ENCODE peak calls at places on chromosomes 4 and X, in ten cellular contexts. J is endothelial cell, P is coronary artery, X is nephron progenitor cell, M is foreskin fibroblast, V is lower leg skin, G is lower lobe of right lung, I is lung, O is right atrium auricular region, K is ovary. B is an unnamed sample.
A peak's percentile ranks its signal among the peaks of the same experiment; 100 is the strongest.

GRCh38 chr4:151228196-151229119 is 48.5 kb upstream of the PRSS48 start:
- DNase-seq in J (no peak), G (no peak), P (no peak), V (no peak), K (no peak), I (no peak), O (no peak), X (no peak), M (peak; percentile 46), B (no peak)

GRCh38 chrX:69387559-69388487 is 116.3 kb upstream of the NALF2 start:
- DNase-seq in J (peak; percentile 81), P (no peak), G (peak; percentile 45), V (no peak), O (no peak), X (peak; percentile 83), M (peak; percentile 33), K (peak; percentile 64), I (peak; percentile 32), B (peak; percentile 89)

GRCh38 chr4:8910100-8910821 is 38.6 kb upstream of the HMX1 start:
- DNase-seq in X (no peak), G (peak; percentile 41), I (no peak), V (peak; percentile 78), M (no peak), P (peak; percentile 64), J (peak; percentile 3), O (peak; percentile 38), K (peak; percentile 17), B (peak; percentile 6)

GRCh38 chr4:33067221-33067620 is 2347.1 kb downstream of the PCDH7 start:
- DNase-seq in K (no peak), G (no peak), X (no peak), J (no peak), I (no peak), M (peak; percentile 38), P (no peak), V (no peak), O (no peak), B (no peak)

GRCh38 chr4:67714248-67714583 is 13.3 kb upstream of the UBA6 start:
- DNase-seq in V (no peak), J (no peak), X (no peak), I (no peak), P (no peak), K (no peak), M (no peak), O (no peak), G (no peak), B (no peak)

GRCh38 chr4:26023191-26023972 is 109.4 kb downstream of the SMIM20 start:
- DNase-seq in X (no peak), K (no peak), V (peak; percentile 34), M (peak; percentile 65), G (no peak), I (no peak), J (no peak), O (no peak), P (no peak), B (no peak)

GRCh38 chr4:120443111-120443510 is 376.5 kb upstream of the MAD2L1 start:
- DNase-seq in O (no peak), V (no peak), K (no peak), M (peak; percentile 88), P (no peak), X (no peak), J (no peak), I (no peak), G (no peak), B (no peak)

GRCh38 chr4:173930329-173930967 is 353.0 kb downstream of the FBXO8 start:
- DNase-seq in G (no peak), I (no peak), K (no peak), J (no peak), O (no peak), X (no peak), M (no peak), V (no peak), P (no peak), B (no peak)

GRCh38 chr4:110106946-110107325 is 91.5 kb downstream of the ELOVL6 start:
- DNase-seq in G (no peak), K (no peak), V (no peak), I (no peak), O (no peak), J (no peak), X (no peak), P (no peak), M (peak; percentile 65), B (no peak)

GRCh38 chr4:88341227-88342192 is 37.1 kb upstream of the HERC6 start:
- DNase-seq in G (no peak), P (no peak), X (no peak), K (peak; percentile 43), M (peak; percentile 93), O (peak; percentile 61), I (no peak), J (no peak), V (no peak), B (no peak)

GRCh38 chr4:74009307-74009706 is 10.8 kb upstream of the CXCL5 start:
- DNase-seq in J (no peak), O (no peak), P (no peak), G (no peak), X (no peak), V (no peak), I (no peak), M (no peak), K (no peak), B (no peak)

GRCh38 chr4:94714761-94715160 is 43.0 kb upstream of the BMPR1B start:
- DNase-seq in V (no peak), O (no peak), M (peak; percentile 81), P (no peak), K (no peak), J (no peak), G (no peak), X (no peak), I (no peak), B (no peak)

GRCh38 chr4:93827272-93827947 is 1.1 kb upstream of the ATOH1 start:
- DNase-seq in O (no peak), V (no peak), G (no peak), M (no peak), J (peak; percentile 18), K (no peak), I (no peak), X (peak; percentile 41), P (no peak), B (peak; percentile 29)

DNA sequence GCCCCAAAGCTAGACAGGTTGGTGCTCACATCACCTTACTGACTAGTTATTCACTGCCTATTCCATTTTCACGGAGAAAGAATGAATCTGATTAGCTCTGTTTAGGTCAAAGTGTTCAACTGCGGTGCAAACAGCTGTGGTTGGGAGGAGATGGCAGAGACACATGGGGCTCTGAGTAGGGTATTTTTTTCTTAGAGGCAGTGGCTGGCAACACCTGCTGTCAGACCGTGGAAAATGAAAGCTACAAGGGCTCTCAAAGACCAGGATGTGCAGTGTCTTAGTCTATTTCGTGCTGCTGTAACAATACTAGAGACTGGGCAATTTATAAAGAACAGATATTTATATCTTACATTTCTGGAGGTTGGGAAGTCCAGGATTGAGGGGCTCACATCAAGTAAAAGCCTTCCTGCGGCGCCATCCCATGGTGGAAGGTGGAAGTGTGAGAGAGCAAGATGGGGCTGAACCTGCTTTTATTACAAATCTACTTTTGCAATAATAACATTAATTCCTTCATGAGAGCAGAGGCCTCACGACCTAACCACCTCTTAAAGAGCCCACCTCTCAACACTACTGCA is 10.6 kb downstream of the NYX start:
- DNase-seq in P (no peak), V (peak; percentile 34), M (no peak), K (no peak), G (no peak), X (no peak), J (no peak), I (no peak), O (no peak), B (peak; percentile 23)
- TF ChIP-seq CTCF in P (no peak), V (no peak), M (peak; percentile 8), K (no peak), G (no peak), X (no peak), J (no peak), I (no peak), O (no peak), B (peak; percentile 38)

GRCh38 chr4:128221556-128221955 is 66.1 kb downstream of the PGRMC2 start:
- DNase-seq in V (no peak), P (no peak), K (no peak), O (no peak), G (no peak), X (no peak), M (no peak), J (no peak), I (no peak), B (no peak)

GRCh38 chr4:128225148-128225547 is 62.5 kb downstream of the PGRMC2 start:
- DNase-seq in V (no peak), G (no peak), P (no peak), J (no peak), X (no peak), K (no peak), O (no peak), M (peak; percentile 49), I (no peak), B (no peak)

GRCh38 chr4:128220286-128221235 is 67.1 kb downstream of the PGRMC2 start:
- DNase-seq in I (no peak), J (no peak), K (no peak), V (no peak), X (no peak), P (no peak), G (no peak), O (no peak), M (peak; percentile 66), B (no peak)
- TF ChIP-seq CTCF in I (no peak), J (no peak), K (no peak), V (no peak), X (no peak), P (no peak), G (peak; percentile 26), O (peak; percentile 48), M (no peak), B (peak; percentile 22)

GRCh38 chr4:37977471-37978452 is 17.6 kb downstream of the PTTG2 start:
- DNase-seq in J (peak; percentile 62), K (peak; percentile 80), I (peak; percentile 71), G (peak; percentile 88), P (peak; percentile 91), O (peak; percentile 84), V (peak; percentile 94), M (peak; percentile 87), X (peak; percentile 49), B (peak; percentile 85)
- TF ChIP-seq CTCF in J (peak; percentile 30), K (peak; percentile 55), I (peak; percentile 67), G (peak; percentile 88), P (peak; percentile 60), O (peak; percentile 86), V (no peak), M (peak; percentile 33), X (peak; percentile 39), B (peak; percentile 87)

DNA sequence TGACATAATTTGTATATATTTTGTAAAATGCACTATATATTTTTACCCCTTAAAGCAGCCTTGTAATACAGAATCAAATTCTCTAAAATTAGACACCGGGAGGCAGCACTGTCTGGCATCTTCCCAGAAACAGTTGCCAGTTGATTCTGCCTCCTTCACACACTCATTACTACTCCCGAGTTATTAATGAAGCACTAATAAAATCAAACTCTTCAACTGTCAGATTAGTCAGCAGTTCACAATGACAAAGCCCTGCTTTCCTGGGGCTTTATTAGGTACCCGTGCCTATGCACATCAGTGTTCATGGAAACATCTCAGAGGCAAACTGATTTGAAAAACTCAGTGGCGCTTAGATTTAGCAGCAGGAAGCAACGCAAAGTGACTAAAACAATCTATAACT is 103.5 kb upstream of the VEGFC start:
- DNase-seq in I (no peak), G (no peak), J (no peak), O (no peak), M (peak; percentile 39), V (no peak), X (no peak), P (no peak), K (no peak), B (no peak)
- TF ChIP-seq CTCF in I (no peak), G (no peak), J (no peak), O (no peak), M (no peak), V (no peak), X (no peak), P (no peak), K (no peak), B (no peak)